ENCODE peak calls at places on chromosomes 11 and 22, in nine cellular contexts. One of them, this sample, is unnamed.

GRCh38 chr11:75667268-75667830 is 1.5 kb downstream of the MAP6 start:
- DNase-seq in spleen: no peak
- DNase-seq in kidney: peak
- DNase-seq in KG1: no peak
- DNase-seq in lung: peak
- DNase-seq in LHCN-M2: no peak
- DNase-seq in RWPE1: peak
- DNase-seq in kidney glomerular epithelial cell: no peak
- DNase-seq in activated T-cell treated with anti-CD3 and anti-CD28 coated beads, Interleukin-2, amount 50 U/mL, for 4 hours: no peak
- DNase-seq in this sample: no peak

GRCh38 chr11:27938011-27938410 is 169.9 kb downstream of the KIF18A start:
- DNase-seq in spleen: no peak
- DNase-seq in kidney: no peak
- DNase-seq in KG1: no peak
- DNase-seq in lung: no peak
- DNase-seq in LHCN-M2: no peak
- DNase-seq in RWPE1: no peak
- DNase-seq in kidney glomerular epithelial cell: no peak
- DNase-seq in activated T-cell treated with anti-CD3 and anti-CD28 coated beads, Interleukin-2, amount 50 U/mL, for 4 hours: no peak
- DNase-seq in this sample: no peak

GRCh38 chr22:49021926-49022815 is 805.5 kb downstream of the BRD1 start:
- DNase-seq in spleen: peak
- DNase-seq in kidney: peak
- DNase-seq in KG1: no peak
- DNase-seq in lung: no peak
- DNase-seq in LHCN-M2: no peak
- DNase-seq in RWPE1: no peak
- DNase-seq in kidney glomerular epithelial cell: no peak
- DNase-seq in activated T-cell treated with anti-CD3 and anti-CD28 coated beads, Interleukin-2, amount 50 U/mL, for 4 hours: no peak
- DNase-seq in this sample: peak

GRCh38 chr11:47669856-47670255 is 27.5 kb upstream of the MTCH2 start:
- DNase-seq in spleen: no peak
- DNase-seq in kidney: no peak
- DNase-seq in KG1: no peak
- DNase-seq in lung: no peak
- DNase-seq in LHCN-M2: no peak
- DNase-seq in RWPE1: no peak
- DNase-seq in kidney glomerular epithelial cell: no peak
- DNase-seq in activated T-cell treated with anti-CD3 and anti-CD28 coated beads, Interleukin-2, amount 50 U/mL, for 4 hours: no peak
- DNase-seq in this sample: peak

GRCh38 chr11:104033561-104033960 is 2.9 kb upstream of the DDI1 start:
- DNase-seq in spleen: no peak
- DNase-seq in kidney: no peak
- DNase-seq in KG1: no peak
- DNase-seq in lung: no peak
- DNase-seq in LHCN-M2: no peak
- DNase-seq in RWPE1: no peak
- DNase-seq in kidney glomerular epithelial cell: no peak
- DNase-seq in activated T-cell treated with anti-CD3 and anti-CD28 coated beads, Interleukin-2, amount 50 U/mL, for 4 hours: no peak
- DNase-seq in this sample: no peak

GRCh38 chr11:74319139-74319538 is 7.7 kb upstream of the P4HA3 start:
- DNase-seq in spleen: no peak
- DNase-seq in kidney: no peak
- DNase-seq in KG1: no peak
- DNase-seq in lung: no peak
- DNase-seq in LHCN-M2: peak
- DNase-seq in RWPE1: peak
- DNase-seq in kidney glomerular epithelial cell: peak
- DNase-seq in activated T-cell treated with anti-CD3 and anti-CD28 coated beads, Interleukin-2, amount 50 U/mL, for 4 hours: no peak
- DNase-seq in this sample: no peak

GRCh38 chr11:122634507-122634906 is 21.0 kb upstream of the UBASH3B start:
- DNase-seq in spleen: peak
- DNase-seq in kidney: peak
- DNase-seq in KG1: no peak
- DNase-seq in lung: no peak
- DNase-seq in LHCN-M2: peak
- DNase-seq in RWPE1: no peak
- DNase-seq in kidney glomerular epithelial cell: no peak
- DNase-seq in activated T-cell treated with anti-CD3 and anti-CD28 coated beads, Interleukin-2, amount 50 U/mL, for 4 hours: no peak
- DNase-seq in this sample: peak

GRCh38 chr11:47946682-47947575 is 33.4 kb upstream of the PTPRJ start:
- DNase-seq in spleen: peak
- DNase-seq in kidney: peak
- DNase-seq in KG1: no peak
- DNase-seq in lung: peak
- DNase-seq in LHCN-M2: peak
- DNase-seq in RWPE1: peak
- DNase-seq in kidney glomerular epithelial cell: peak
- DNase-seq in activated T-cell treated with anti-CD3 and anti-CD28 coated beads, Interleukin-2, amount 50 U/mL, for 4 hours: peak
- DNase-seq in this sample: peak

GRCh38 chr22:23837911-23838685 is 708 bp downstream of the DERL3 start:
- DNase-seq in spleen: peak
- DNase-seq in kidney: peak
- DNase-seq in KG1: no peak
- DNase-seq in lung: no peak
- DNase-seq in LHCN-M2: no peak
- DNase-seq in RWPE1: no peak
- DNase-seq in kidney glomerular epithelial cell: no peak
- DNase-seq in activated T-cell treated with anti-CD3 and anti-CD28 coated beads, Interleukin-2, amount 50 U/mL, for 4 hours: no peak
- DNase-seq in this sample: no peak